ENCODE peak calls at places on chromosomes 16 and 17, in four cellular contexts. One of them, this sample, is unnamed.

GRCh38 chr17:50437409-50437808 is 11.4 kb downstream of the ACSF2 start:
- DNase-seq in CD8-positive, alpha-beta T cell: no peak
- DNase-seq in prostate gland: no peak
- DNase-seq in foreskin fibroblast: no peak
- DNase-seq in this sample: no peak

GRCh38 chr16:4688674-4689045 is 4.7 kb upstream of the NUDT16L1 start:
- DNase-seq in CD8-positive, alpha-beta T cell: no peak
- DNase-seq in prostate gland: no peak
- DNase-seq in foreskin fibroblast: no peak
- DNase-seq in this sample: no peak

GRCh38 chr17:49003557-49004511 is 6.6 kb downstream of the IGF2BP1 start:
- DNase-seq in CD8-positive, alpha-beta T cell: no peak
- DNase-seq in prostate gland: no peak
- DNase-seq in foreskin fibroblast: peak; percentile 48
- DNase-seq in this sample: no peak

GRCh38 chr17:17540278-17540906 is 44.2 kb upstream of the RASD1 start:
- DNase-seq in CD8-positive, alpha-beta T cell: no peak
- DNase-seq in prostate gland: no peak
- DNase-seq in foreskin fibroblast: no peak
- DNase-seq in this sample: no peak

GRCh38 chr16:89555780-89556179 is 4.7 kb upstream of the RPL13 start:
- DNase-seq in CD8-positive, alpha-beta T cell: no peak
- DNase-seq in prostate gland: no peak
- DNase-seq in foreskin fibroblast: no peak
- DNase-seq in this sample: no peak

GRCh38 chr17:68456529-68457167 is 648 bp downstream of the WIPI1 start:
- DNase-seq in CD8-positive, alpha-beta T cell: no peak
- DNase-seq in prostate gland: peak; percentile 78
- DNase-seq in foreskin fibroblast: peak; percentile 96
- DNase-seq in this sample: peak; percentile 28

GRCh38 chr16:25155553-25156460 is 44.3 kb downstream of the LCMT1 start:
- DNase-seq in CD8-positive, alpha-beta T cell: no peak
- DNase-seq in prostate gland: no peak
- DNase-seq in foreskin fibroblast: no peak
- DNase-seq in this sample: no peak

GRCh38 chr17:74362811-74363498 is 1.3 kb upstream of the BTBD17 start:
- DNase-seq in CD8-positive, alpha-beta T cell: no peak
- DNase-seq in prostate gland: no peak
- DNase-seq in foreskin fibroblast: no peak
- DNase-seq in this sample: no peak

GRCh38 chr17:74646231-74646630 is 22.7 kb upstream of the CD300E start:
- DNase-seq in CD8-positive, alpha-beta T cell: no peak
- DNase-seq in prostate gland: no peak
- DNase-seq in foreskin fibroblast: no peak
- DNase-seq in this sample: no peak

GRCh38 chr17:70464995-70465394 is 295.7 kb downstream of the KCNJ2 start:
- DNase-seq in CD8-positive, alpha-beta T cell: no peak
- DNase-seq in prostate gland: no peak
- DNase-seq in foreskin fibroblast: no peak
- DNase-seq in this sample: no peak

GRCh38 chr16:13892301-13892700 is 27.7 kb upstream of the ERCC4 start:
- DNase-seq in CD8-positive, alpha-beta T cell: no peak
- DNase-seq in prostate gland: no peak
- DNase-seq in foreskin fibroblast: no peak
- DNase-seq in this sample: no peak

GRCh38 chr16:13895516-13895915 is 24.4 kb upstream of the ERCC4 start:
- DNase-seq in CD8-positive, alpha-beta T cell: no peak
- DNase-seq in prostate gland: no peak
- DNase-seq in foreskin fibroblast: no peak
- DNase-seq in this sample: no peak

GRCh38 chr16:13897806-13898205 is 22.1 kb upstream of the ERCC4 start:
- DNase-seq in CD8-positive, alpha-beta T cell: no peak
- DNase-seq in prostate gland: no peak
- DNase-seq in foreskin fibroblast: no peak
- DNase-seq in this sample: no peak

GRCh38 chr16:13898233-13898632 is 21.7 kb upstream of the ERCC4 start:
- DNase-seq in CD8-positive, alpha-beta T cell: no peak
- DNase-seq in prostate gland: no peak
- DNase-seq in foreskin fibroblast: no peak
- DNase-seq in this sample: no peak

GRCh38 chr16:13896543-13897182 is 23.3 kb upstream of the ERCC4 start:
- DNase-seq in CD8-positive, alpha-beta T cell: no peak
- DNase-seq in prostate gland: no peak
- DNase-seq in foreskin fibroblast: peak; percentile 24
- DNase-seq in this sample: no peak
- TF ChIP-seq CTCF in CD8-positive, alpha-beta T cell: no peak
- TF ChIP-seq CTCF in prostate gland: no peak
- TF ChIP-seq CTCF in foreskin fibroblast: no peak
- TF ChIP-seq CTCF in this sample: no peak

GRCh38 chr17:36946726-36947091 is 2.0 kb upstream of the AATF start:
- DNase-seq in CD8-positive, alpha-beta T cell: no peak
- DNase-seq in prostate gland: no peak
- DNase-seq in foreskin fibroblast: no peak
- DNase-seq in this sample: no peak
- TF ChIP-seq CTCF in CD8-positive, alpha-beta T cell: no peak
- TF ChIP-seq CTCF in prostate gland: no peak
- TF ChIP-seq CTCF in foreskin fibroblast: no peak
- TF ChIP-seq CTCF in this sample: no peak

GRCh38 chr17:41020346-41020745 is 6.7 kb downstream of the KRTAP1-5 start:
- DNase-seq in CD8-positive, alpha-beta T cell: no peak
- DNase-seq in prostate gland: no peak
- DNase-seq in foreskin fibroblast: peak; percentile 53
- DNase-seq in this sample: no peak
- TF ChIP-seq CTCF in CD8-positive, alpha-beta T cell: no peak
- TF ChIP-seq CTCF in prostate gland: no peak
- TF ChIP-seq CTCF in foreskin fibroblast: no peak
- TF ChIP-seq CTCF in this sample: no peak

GRCh38 chr16:54289242-54290051 is 2.9 kb upstream of the IRX3 start:
- DNase-seq in CD8-positive, alpha-beta T cell: no peak
- DNase-seq in prostate gland: no peak
- DNase-seq in foreskin fibroblast: no peak
- DNase-seq in this sample: no peak
- TF ChIP-seq CTCF in CD8-positive, alpha-beta T cell: no peak
- TF ChIP-seq CTCF in prostate gland: no peak
- TF ChIP-seq CTCF in foreskin fibroblast: no peak
- TF ChIP-seq CTCF in this sample: no peak

DNA sequence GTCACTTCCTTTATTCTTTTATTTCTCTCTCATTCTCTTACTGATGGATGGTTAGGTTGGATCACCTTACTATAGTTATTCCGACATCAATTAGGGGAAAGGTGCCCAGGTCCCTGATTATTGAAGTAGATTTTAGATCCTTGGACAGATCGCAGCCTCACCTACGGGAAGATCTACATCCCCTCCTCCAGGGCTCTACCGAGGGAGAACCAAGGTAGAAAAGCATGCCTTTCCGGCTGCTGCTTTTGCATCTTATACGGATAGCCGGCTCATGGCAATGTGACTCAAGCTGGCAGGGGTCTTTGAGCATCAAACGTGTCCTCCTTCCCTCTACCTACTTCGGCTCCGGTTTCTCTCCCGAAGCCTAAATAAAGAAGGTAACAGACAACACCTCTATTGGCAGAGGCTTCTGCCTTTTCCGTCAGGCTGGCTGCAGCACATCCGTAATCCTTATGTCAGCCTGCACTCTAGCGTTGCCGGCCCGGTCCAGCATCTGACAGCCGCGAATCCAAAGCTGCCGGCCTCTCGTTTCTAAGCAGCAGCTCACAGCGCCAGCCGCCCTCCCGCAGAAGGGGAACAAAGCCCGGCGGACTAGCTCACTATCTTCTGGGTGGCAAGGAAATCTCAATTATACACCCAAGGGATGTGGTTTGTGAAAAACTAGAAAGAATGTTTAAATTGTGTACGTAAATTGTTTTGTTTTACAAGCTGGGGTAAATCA is 46.9 kb downstream of the IRX6 start:
- DNase-seq in CD8-positive, alpha-beta T cell: no peak
- DNase-seq in prostate gland: peak; percentile 60
- DNase-seq in foreskin fibroblast: peak; percentile 73
- DNase-seq in this sample: no peak
- TF ChIP-seq CTCF in CD8-positive, alpha-beta T cell: no peak
- TF ChIP-seq CTCF in prostate gland: peak; percentile 48
- TF ChIP-seq CTCF in foreskin fibroblast: peak; percentile 69
- TF ChIP-seq CTCF in this sample: no peak